ENCODE peak calls at places on chromosome 4, in nine cellular contexts. K is vagina, Q is A549, H is heart right ventricle, I is Peyer's patch, X is ovary, C is body of pancreas, G is SK-N-SH, B is psoas muscle. L is an unnamed sample.

GRCh38 chr4:17009871-17010367 is 111.5 kb upstream of the LDB2 start:
- DNase-seq in K (peak; percentile 71), Q (no peak), H (no peak), I (no peak), X (no peak), C (no peak), G (no peak), B (no peak), L (no peak)

GRCh38 chr4:181688416-181688815 is 554.8 kb upstream of the TENM3 start:
- DNase-seq in K (no peak), Q (no peak), H (no peak), I (no peak), X (no peak), C (no peak), G (no peak), B (no peak), L (no peak)

GRCh38 chr4:122928930-122929329 is 6.5 kb upstream of the NUDT6 start:
- DNase-seq in K (no peak), Q (no peak), H (no peak), I (no peak), X (no peak), C (no peak), G (no peak), B (no peak), L (no peak)

GRCh38 chr4:149176019-149176418 is 639.6 kb downstream of the IQCM start:
- DNase-seq in K (no peak), Q (no peak), H (no peak), I (no peak), X (no peak), C (no peak), G (no peak), B (no peak), L (peak; percentile 5)

GRCh38 chr4:162117051-162117450 is 46.7 kb downstream of the FSTL5 start:
- DNase-seq in K (no peak), Q (no peak), H (no peak), I (no peak), X (no peak), C (no peak), G (no peak), B (no peak), L (no peak)

GRCh38 chr4:164536829-164537228 is 217.1 kb upstream of the SMIM31 start:
- DNase-seq in K (peak; percentile 90), Q (peak; percentile 31), H (no peak), I (no peak), X (no peak), C (no peak), G (no peak), B (peak; percentile 21), L (no peak)

GRCh38 chr4:81781824-81782223 is 310.1 kb upstream of the RASGEF1B start:
- DNase-seq in K (no peak), Q (no peak), H (no peak), I (no peak), X (no peak), C (no peak), G (no peak), B (no peak), L (no peak)

GRCh38 chr4:1503583-1504471 is 97.6 kb upstream of the NKX1-1 start:
- DNase-seq in K (no peak), Q (peak; percentile 19), H (no peak), I (no peak), X (no peak), C (peak; percentile 7), G (peak; percentile 57), B (no peak), L (no peak)

GRCh38 chr4:127632420-127633403 is at the start of gene INTU:
- DNase-seq in K (peak; percentile 96), Q (peak; percentile 91), H (peak; percentile 88), I (peak; percentile 44), X (peak; percentile 89), C (peak; percentile 95), G (peak; percentile 84), B (peak; percentile 92), L (peak; percentile 89)

GRCh38 chr4:153733751-153734448 is 25.9 kb downstream of the RNF175 start:
- DNase-seq in K (no peak), Q (no peak), H (no peak), I (no peak), X (no peak), C (no peak), G (no peak), B (no peak), L (no peak)

GRCh38 chr4:7924163-7924562 is 15.5 kb downstream of the AFAP1 start:
- DNase-seq in K (no peak), Q (no peak), H (no peak), I (no peak), X (no peak), C (no peak), G (no peak), B (no peak), L (peak; percentile 36)

GRCh38 chr4:168183717-168184571 is 91.6 kb downstream of the ANXA10 start:
- DNase-seq in K (no peak), Q (peak; percentile 44), H (no peak), I (no peak), X (no peak), C (no peak), G (peak; percentile 49), B (no peak), L (peak; percentile 64)

GRCh38 chr4:5747746-5748365 is 36.9 kb downstream of the EVC start:
- DNase-seq in K (no peak), Q (no peak), H (no peak), I (no peak), X (no peak), C (no peak), G (no peak), B (no peak), L (no peak)

GRCh38 chr4:124121511-124121934 is 591.0 kb downstream of the ANKRD50 start:
- DNase-seq in K (no peak), Q (peak; percentile 22), H (no peak), I (no peak), X (no peak), C (no peak), G (no peak), B (no peak), L (no peak)

GRCh38 chr4:8939887-8940742 is 68.5 kb upstream of the HMX1 start:
- DNase-seq in K (no peak), Q (no peak), H (no peak), I (no peak), X (no peak), C (no peak), G (peak; percentile 33), B (no peak), L (peak; percentile 87)

GRCh38 chr4:142091691-142092182 is 455.4 kb downstream of the IL15 start:
- DNase-seq in K (peak; percentile 91), Q (peak; percentile 93), H (no peak), I (no peak), X (no peak), C (peak; percentile 19), G (no peak), B (no peak), L (no peak)
- H3K4me3 ChIP-seq in K (no peak overlapping the region), Q (no peak overlapping the region), H (no peak overlapping the region), I (no peak overlapping the region), X (no peak overlapping the region), C (no peak overlapping the region), G (no peak overlapping the region), B (no peak overlapping the region), L (no peak overlapping the region)

GRCh38 chr4:77581724-77582123 is 23.9 kb upstream of the CXCL13 start:
- DNase-seq in K (no peak), Q (no peak), H (no peak), I (no peak), X (no peak), C (no peak), G (no peak), B (no peak), L (no peak)
- H3K9me3 ChIP-seq in K (no peaks in the 10 kb centered on the region), Q (no peaks in the 10 kb centered on the region), H (no peaks in the 10 kb centered on the region), I (no peaks in the 10 kb centered on the region), X (no peaks in the 10 kb centered on the region), C (no peaks in the 10 kb centered on the region), G (no peaks in the 10 kb centered on the region), B (no peaks in the 10 kb centered on the region), L (peaks cover 5% of the 10 kb centered on the region)

DNA sequence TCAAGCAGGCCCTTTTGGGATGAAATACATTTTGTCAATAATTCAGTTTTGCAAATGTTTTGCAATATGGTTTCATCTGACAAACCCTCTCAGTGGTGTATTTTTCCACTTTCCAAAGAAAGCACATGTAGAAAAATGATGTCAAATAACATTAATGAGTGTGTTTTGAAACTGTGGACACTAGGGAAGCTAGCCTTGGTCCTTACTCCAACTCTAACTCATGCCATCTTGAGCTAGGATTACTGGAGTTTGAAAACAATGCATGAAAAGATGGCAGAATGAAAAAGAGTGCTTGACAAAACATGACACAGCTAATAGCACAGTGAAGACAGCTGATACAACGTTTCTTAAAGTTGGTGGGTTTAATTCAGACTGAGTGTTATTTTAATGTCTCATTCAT is 41.4 kb downstream of the HAND2 start:
- DNase-seq in K (no peak), Q (no peak), H (no peak), I (no peak), X (no peak), C (no peak), G (no peak), B (no peak), L (no peak)
- H3K4me1 ChIP-seq in K (peaks cover 7% of the 10 kb centered on the region), Q (peaks cover 9% of the 10 kb centered on the region), H (peaks cover 16% of the 10 kb centered on the region), I (no peaks in the 10 kb centered on the region), X (peaks cover 7% of the 10 kb centered on the region), C (no peaks in the 10 kb centered on the region), G (peaks cover 39% of the 10 kb centered on the region), B (no peaks in the 10 kb centered on the region), L (peaks cover 16% of the 10 kb centered on the region)

GRCh38 chr4:3075652-3075981 is 1.1 kb downstream of the HTT start:
- DNase-seq in K (no peak), Q (no peak), H (no peak), I (no peak), X (no peak), C (no peak), G (no peak), B (no peak), L (no peak)

GRCh38 chr4:3083732-3084131 is 9.3 kb downstream of the HTT start:
- DNase-seq in K (no peak), Q (no peak), H (no peak), I (no peak), X (no peak), C (no peak), G (no peak), B (no peak), L (no peak)

GRCh38 chr4:3082915-3083515 is 8.5 kb downstream of the HTT start:
- DNase-seq in K (no peak), Q (no peak), H (no peak), I (no peak), X (no peak), C (no peak), G (no peak), B (no peak), L (no peak)

GRCh38 chr4:3077796-3078195 is 3.3 kb downstream of the HTT start:
- DNase-seq in K (no peak), Q (no peak), H (no peak), I (peak; percentile 65), X (no peak), C (no peak), G (no peak), B (no peak), L (no peak)

GRCh38 chr4:3079694-3080123 is 5.2 kb downstream of the HTT start:
- DNase-seq in K (no peak), Q (no peak), H (no peak), I (peak; percentile 44), X (no peak), C (no peak), G (no peak), B (no peak), L (no peak)
- H3K4me3 ChIP-seq in K (no peak overlapping the region), Q (no peak overlapping the region), H (no peak overlapping the region), I (no peak overlapping the region), X (no peak overlapping the region), C (no peak overlapping the region), G (no peak overlapping the region), B (no peak overlapping the region), L (no peak overlapping the region)

GRCh38 chr4:445410-445809 is 53.5 kb downstream of the ZNF721 start:
- DNase-seq in K (no peak), Q (no peak), H (no peak), I (no peak), X (no peak), C (no peak), G (no peak), B (no peak), L (no peak)
- H3K9me3 ChIP-seq in K (peaks cover 90% of the 10 kb centered on the region), Q (peaks cover 97% of the 10 kb centered on the region), H (peaks cover 100% of the 10 kb centered on the region), I (peaks cover 100% of the 10 kb centered on the region), X (peaks cover 54% of the 10 kb centered on the region), C (no peaks in the 10 kb centered on the region), G (peaks cover 61% of the 10 kb centered on the region), B (peaks cover 100% of the 10 kb centered on the region), L (peaks cover 72% of the 10 kb centered on the region)

L was measured in SJCRH30.